ENCODE peak calls at places on chromosomes 6 and 20, in seven cellular contexts. One of them, this sample, is unnamed.

GRCh38 chr6:25280617-25280990 is 1.4 kb downstream of the CARMIL1 start:
- DNase-seq in IMR-90: no peak
- DNase-seq in upper lobe of right lung: no peak
- DNase-seq in A549: no peak
- DNase-seq in MM.1S: no peak
- DNase-seq in choroid plexus epithelial cell: peak
- DNase-seq in mesothelial cell of epicardium: no peak
- DNase-seq in this sample: peak

GRCh38 chr6:154923199-154923869 is 71.8 kb upstream of the TIAM2 start:
- DNase-seq in A549: no peak
- DNase-seq in IMR-90: no peak
- DNase-seq in choroid plexus epithelial cell: peak
- DNase-seq in MM.1S: no peak
- DNase-seq in upper lobe of right lung: no peak
- DNase-seq in mesothelial cell of epicardium: no peak
- DNase-seq in this sample: no peak

GRCh38 chr20:17066955-17067354 is 159.9 kb upstream of the PCSK2 start:
- DNase-seq in IMR-90: peak
- DNase-seq in mesothelial cell of epicardium: no peak
- DNase-seq in upper lobe of right lung: no peak
- DNase-seq in choroid plexus epithelial cell: no peak
- DNase-seq in A549: no peak
- DNase-seq in MM.1S: no peak
- DNase-seq in this sample: no peak

GRCh38 chr20:20261159-20261558 is 106.7 kb upstream of the INSM1 start:
- DNase-seq in A549: no peak
- DNase-seq in IMR-90: no peak
- DNase-seq in mesothelial cell of epicardium: no peak
- DNase-seq in upper lobe of right lung: no peak
- DNase-seq in choroid plexus epithelial cell: no peak
- DNase-seq in MM.1S: no peak
- DNase-seq in this sample: no peak

GRCh38 chr6:83308833-83309232 is 115.7 kb downstream of the RWDD2A start:
- DNase-seq in mesothelial cell of epicardium: no peak
- DNase-seq in choroid plexus epithelial cell: no peak
- DNase-seq in A549: no peak
- DNase-seq in upper lobe of right lung: no peak
- DNase-seq in MM.1S: no peak
- DNase-seq in IMR-90: no peak
- DNase-seq in this sample: no peak

GRCh38 chr6:151807513-151808330 is at the start of gene ESR1:
- DNase-seq in A549: no peak
- DNase-seq in IMR-90: no peak
- DNase-seq in upper lobe of right lung: peak
- DNase-seq in choroid plexus epithelial cell: peak
- DNase-seq in mesothelial cell of epicardium: no peak
- DNase-seq in MM.1S: peak
- DNase-seq in this sample: peak

GRCh38 chr6:142680308-142680707 is 264.7 kb downstream of the HIVEP2 start:
- DNase-seq in upper lobe of right lung: no peak
- DNase-seq in IMR-90: no peak
- DNase-seq in MM.1S: no peak
- DNase-seq in choroid plexus epithelial cell: no peak
- DNase-seq in A549: no peak
- DNase-seq in mesothelial cell of epicardium: no peak
- DNase-seq in this sample: peak

GRCh38 chr6:80143312-80143960 is 37.0 kb downstream of the BCKDHB start:
- DNase-seq in choroid plexus epithelial cell: peak
- DNase-seq in IMR-90: peak
- DNase-seq in MM.1S: no peak
- DNase-seq in mesothelial cell of epicardium: no peak
- DNase-seq in A549: no peak
- DNase-seq in upper lobe of right lung: no peak
- DNase-seq in this sample: peak

GRCh38 chr20:215796-216195 is 11.3 kb upstream of the DEFB129 start:
- DNase-seq in IMR-90: no peak
- DNase-seq in A549: no peak
- DNase-seq in choroid plexus epithelial cell: no peak
- DNase-seq in MM.1S: no peak
- DNase-seq in upper lobe of right lung: no peak
- DNase-seq in mesothelial cell of epicardium: no peak
- DNase-seq in this sample: no peak

GRCh38 chr6:42260972-42261371 is 43.3 kb upstream of the MRPS10 start:
- DNase-seq in upper lobe of right lung: no peak
- DNase-seq in A549: peak
- DNase-seq in IMR-90: no peak
- DNase-seq in choroid plexus epithelial cell: peak
- DNase-seq in MM.1S: no peak
- DNase-seq in mesothelial cell of epicardium: no peak
- DNase-seq in this sample: no peak
- TF ChIP-seq CTCF in upper lobe of right lung: peak
- TF ChIP-seq CTCF in A549: peak
- TF ChIP-seq CTCF in IMR-90: peak
- TF ChIP-seq CTCF in choroid plexus epithelial cell: peak
- TF ChIP-seq CTCF in MM.1S: peak
- TF ChIP-seq CTCF in mesothelial cell of epicardium: peak
- TF ChIP-seq CTCF in this sample: peak

DNA sequence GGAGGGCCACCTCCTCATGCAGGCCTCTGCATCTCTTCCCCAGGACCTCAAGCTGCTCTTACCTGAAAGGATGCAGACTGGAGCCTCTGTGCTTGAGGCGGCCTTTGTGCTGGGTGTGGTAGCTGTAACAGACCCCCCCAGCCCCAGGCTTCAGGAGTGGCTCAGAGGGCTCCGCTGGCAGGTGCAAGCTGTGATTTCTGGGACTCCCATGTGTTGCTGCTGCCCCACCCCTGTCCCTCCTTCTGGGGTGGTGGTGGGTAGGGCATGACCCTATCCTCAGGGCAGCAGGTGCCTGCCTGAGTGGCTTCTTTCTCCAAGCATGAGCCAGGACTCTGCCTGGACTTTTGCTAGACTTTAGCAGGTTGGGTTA is 121.2 kb downstream of the SULF2 start:
- DNase-seq in IMR-90: no peak
- DNase-seq in upper lobe of right lung: no peak
- DNase-seq in choroid plexus epithelial cell: no peak
- DNase-seq in MM.1S: no peak
- DNase-seq in A549: no peak
- DNase-seq in mesothelial cell of epicardium: no peak
- DNase-seq in this sample: no peak
- TF ChIP-seq CTCF in IMR-90: no peak
- TF ChIP-seq CTCF in upper lobe of right lung: no peak
- TF ChIP-seq CTCF in choroid plexus epithelial cell: no peak
- TF ChIP-seq CTCF in MM.1S: no peak
- TF ChIP-seq CTCF in A549: no peak
- TF ChIP-seq CTCF in mesothelial cell of epicardium: no peak
- TF ChIP-seq CTCF in this sample: no peak

DNA sequence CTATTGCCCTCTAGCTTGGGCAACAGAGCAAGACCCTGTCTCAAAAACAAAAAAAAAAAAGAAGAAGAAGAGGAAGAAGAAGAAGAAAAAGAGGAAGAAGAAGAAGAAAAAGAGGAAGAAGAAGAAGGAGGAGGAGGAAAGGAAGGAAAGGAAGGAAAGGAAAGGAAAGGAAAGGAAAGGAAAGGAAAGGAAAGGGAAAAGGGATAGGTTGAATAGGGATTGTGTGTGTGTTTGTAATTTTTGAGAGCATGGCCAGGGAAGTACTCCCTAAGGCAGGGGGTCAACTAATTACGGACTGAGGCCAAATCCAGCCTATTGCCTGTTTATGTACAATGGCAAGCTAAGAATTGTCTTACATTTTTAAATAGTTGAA is 43.1 kb upstream of the ZNF217 start:
- DNase-seq in MM.1S: no peak
- DNase-seq in choroid plexus epithelial cell: no peak
- DNase-seq in IMR-90: no peak
- DNase-seq in upper lobe of right lung: no peak
- DNase-seq in mesothelial cell of epicardium: no peak
- DNase-seq in A549: no peak
- DNase-seq in this sample: no peak
- TF ChIP-seq CTCF in MM.1S: no peak
- TF ChIP-seq CTCF in choroid plexus epithelial cell: no peak
- TF ChIP-seq CTCF in IMR-90: no peak
- TF ChIP-seq CTCF in upper lobe of right lung: no peak
- TF ChIP-seq CTCF in mesothelial cell of epicardium: no peak
- TF ChIP-seq CTCF in A549: no peak
- TF ChIP-seq CTCF in this sample: no peak

GRCh38 chr20:58702859-58703648 is 10.5 kb downstream of the NPEPL1 start:
- DNase-seq in mesothelial cell of epicardium: no peak
- DNase-seq in upper lobe of right lung: no peak
- DNase-seq in A549: no peak
- DNase-seq in choroid plexus epithelial cell: no peak
- DNase-seq in IMR-90: no peak
- DNase-seq in MM.1S: no peak
- DNase-seq in this sample: no peak
- TF ChIP-seq CTCF in mesothelial cell of epicardium: no peak
- TF ChIP-seq CTCF in upper lobe of right lung: peak
- TF ChIP-seq CTCF in A549: no peak
- TF ChIP-seq CTCF in choroid plexus epithelial cell: peak
- TF ChIP-seq CTCF in IMR-90: no peak
- TF ChIP-seq CTCF in MM.1S: peak
- TF ChIP-seq CTCF in this sample: peak

DNA sequence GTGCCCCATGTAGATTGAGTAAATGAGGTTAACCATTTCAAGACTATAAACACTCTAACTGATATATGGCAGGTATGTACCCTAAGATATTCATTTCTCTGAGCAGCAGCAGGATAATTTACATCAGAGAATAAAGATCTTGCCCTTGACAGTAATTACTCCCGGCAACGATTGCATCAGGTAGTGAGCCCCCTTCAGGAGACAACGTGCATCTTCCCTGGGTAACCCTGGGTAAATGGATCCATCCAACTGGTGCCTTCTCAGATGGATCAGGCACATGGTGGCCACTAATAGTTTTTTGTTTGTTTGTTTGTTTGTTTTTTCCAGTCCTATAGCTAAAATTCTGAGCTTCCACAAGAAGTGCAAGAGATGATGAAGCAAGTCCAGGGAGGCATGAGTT is 469.4 kb upstream of the SLC35B3 start:
- DNase-seq in MM.1S: peak
- DNase-seq in mesothelial cell of epicardium: no peak
- DNase-seq in IMR-90: no peak
- DNase-seq in choroid plexus epithelial cell: no peak
- DNase-seq in A549: peak
- DNase-seq in upper lobe of right lung: no peak
- DNase-seq in this sample: no peak
- TF ChIP-seq CTCF in MM.1S: peak
- TF ChIP-seq CTCF in mesothelial cell of epicardium: no peak
- TF ChIP-seq CTCF in IMR-90: no peak
- TF ChIP-seq CTCF in choroid plexus epithelial cell: peak
- TF ChIP-seq CTCF in A549: no peak
- TF ChIP-seq CTCF in upper lobe of right lung: peak
- TF ChIP-seq CTCF in this sample: no peak

DNA sequence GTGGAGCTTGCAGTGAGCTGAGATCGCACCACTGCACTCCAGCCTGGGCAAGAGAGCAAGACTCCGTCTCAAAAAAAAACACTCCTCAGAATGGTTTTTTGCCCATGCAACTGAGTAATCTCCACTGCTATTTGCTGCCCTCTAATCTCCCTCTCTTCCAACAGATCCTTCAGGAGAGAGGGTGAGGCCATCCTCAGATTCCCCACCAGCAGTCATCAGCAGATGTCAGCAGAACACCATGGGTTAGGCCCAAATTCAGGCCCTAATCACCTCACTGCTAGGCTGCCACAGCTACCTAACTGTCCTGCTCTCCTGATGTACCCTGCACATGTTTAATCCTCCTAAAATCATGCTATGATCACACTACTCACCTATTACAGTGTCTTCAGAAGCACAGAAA is 63.2 kb upstream of the BEND6 start:
- DNase-seq in MM.1S: no peak
- DNase-seq in upper lobe of right lung: no peak
- DNase-seq in A549: no peak
- DNase-seq in choroid plexus epithelial cell: no peak
- DNase-seq in IMR-90: peak
- DNase-seq in mesothelial cell of epicardium: no peak
- DNase-seq in this sample: peak
- TF ChIP-seq CTCF in MM.1S: no peak
- TF ChIP-seq CTCF in upper lobe of right lung: no peak
- TF ChIP-seq CTCF in A549: no peak
- TF ChIP-seq CTCF in choroid plexus epithelial cell: no peak
- TF ChIP-seq CTCF in IMR-90: peak
- TF ChIP-seq CTCF in mesothelial cell of epicardium: no peak
- TF ChIP-seq CTCF in this sample: no peak

GRCh38 chr6:88899569-88900316 is 63.7 kb downstream of the RNGTT start:
- DNase-seq in A549: no peak
- DNase-seq in choroid plexus epithelial cell: no peak
- DNase-seq in upper lobe of right lung: no peak
- DNase-seq in IMR-90: no peak
- DNase-seq in mesothelial cell of epicardium: no peak
- DNase-seq in MM.1S: no peak
- DNase-seq in this sample: no peak
- TF ChIP-seq CTCF in A549: no peak
- TF ChIP-seq CTCF in choroid plexus epithelial cell: peak
- TF ChIP-seq CTCF in upper lobe of right lung: no peak
- TF ChIP-seq CTCF in IMR-90: no peak
- TF ChIP-seq CTCF in mesothelial cell of epicardium: no peak
- TF ChIP-seq CTCF in MM.1S: peak
- TF ChIP-seq CTCF in this sample: no peak

GRCh38 chr20:61037498-61037897 is 214.6 kb upstream of the CDH4 start:
- DNase-seq in upper lobe of right lung: no peak
- DNase-seq in choroid plexus epithelial cell: no peak
- DNase-seq in A549: no peak
- DNase-seq in mesothelial cell of epicardium: no peak
- DNase-seq in IMR-90: no peak
- DNase-seq in MM.1S: no peak
- DNase-seq in this sample: no peak
- TF ChIP-seq CTCF in upper lobe of right lung: no peak
- TF ChIP-seq CTCF in choroid plexus epithelial cell: no peak
- TF ChIP-seq CTCF in A549: no peak
- TF ChIP-seq CTCF in mesothelial cell of epicardium: no peak
- TF ChIP-seq CTCF in IMR-90: no peak
- TF ChIP-seq CTCF in MM.1S: no peak
- TF ChIP-seq CTCF in this sample: no peak

DNA sequence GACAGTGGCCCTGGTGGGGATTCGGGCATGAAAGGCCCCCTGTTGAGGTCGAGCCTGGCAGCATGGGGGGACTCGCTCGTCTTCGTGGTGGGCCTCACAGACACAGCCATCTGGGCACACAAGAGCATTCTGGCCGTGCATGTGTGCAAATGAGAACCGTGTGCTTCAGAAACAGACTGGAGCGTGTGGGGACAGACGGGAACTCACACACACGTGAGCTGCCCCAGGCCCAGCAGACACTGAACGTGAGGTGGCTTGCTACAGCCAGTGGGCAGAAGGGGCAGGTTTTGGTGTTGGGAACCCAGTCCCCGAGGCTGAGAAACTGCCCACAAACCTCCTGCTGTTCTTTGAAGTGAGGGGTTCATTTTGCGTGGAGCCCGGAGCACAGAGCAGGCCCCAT is 38.6 kb upstream of the BHLHE23 start:
- DNase-seq in IMR-90: no peak
- DNase-seq in upper lobe of right lung: no peak
- DNase-seq in mesothelial cell of epicardium: no peak
- DNase-seq in choroid plexus epithelial cell: no peak
- DNase-seq in MM.1S: no peak
- DNase-seq in A549: no peak
- DNase-seq in this sample: no peak
- TF ChIP-seq CTCF in IMR-90: no peak
- TF ChIP-seq CTCF in upper lobe of right lung: no peak
- TF ChIP-seq CTCF in mesothelial cell of epicardium: no peak
- TF ChIP-seq CTCF in choroid plexus epithelial cell: no peak
- TF ChIP-seq CTCF in MM.1S: no peak
- TF ChIP-seq CTCF in A549: no peak
- TF ChIP-seq CTCF in this sample: no peak